ENCODE peak calls at places on chromosomes 6 and 20, in four cellular contexts. R is stimulated activated CD4-positive, alpha-beta T cell treated with anti-CD3 and anti-CD28 coated beads, Interleukin-12 subunit alpha, Interleukin-12 subunit beta, amount 100 ng/mL, for 4 hours; E is breast epithelium; M is transverse colon. Y is an unnamed sample.

GRCh38 chr6:111478749-111479148 is 4.3 kb downstream of the REV3L start:
- DNase-seq in R (no peak), E (no peak), M (no peak), Y (no peak)

GRCh38 chr20:50313223-50313820 is 122.7 kb downstream of the CEBPB start:
- DNase-seq in R (no peak), E (no peak), M (no peak), Y (no peak)

GRCh38 chr6:137928286-137928685 is 61.2 kb downstream of the TNFAIP3 start:
- DNase-seq in R (no peak), E (no peak), M (no peak), Y (peak)

GRCh38 chr6:144725731-144726522 is 440.8 kb downstream of the UTRN start:
- DNase-seq in R (no peak), E (no peak), M (no peak), Y (peak)

GRCh38 chr6:136235233-136235564 is 14.9 kb downstream of the MTFR2 start:
- DNase-seq in R (no peak), E (no peak), M (no peak), Y (no peak)

GRCh38 chr20:62616728-62617621 is 25.3 kb upstream of the SLCO4A1 start:
- DNase-seq in R (peak), E (no peak), M (peak), Y (peak)

GRCh38 chr20:44810061-44810390 is 320 bp downstream of the RIMS4 start:
- DNase-seq in R (no peak), E (no peak), M (no peak), Y (no peak)

GRCh38 chr6:68958327-68958726 is 323.2 kb downstream of the ADGRB3 start:
- DNase-seq in R (no peak), E (no peak), M (no peak), Y (no peak)

GRCh38 chr6:163249651-163250101 is 164.8 kb upstream of the QKI start:
- DNase-seq in R (no peak), E (no peak), M (no peak), Y (no peak)

Y was measured in stimulated activated naive CD8-positive, alpha-beta T cell treated with anti-CD3 and anti-CD28 coated beads, Interleukin-15, amount 100 ng/mL, for 72 hours.